ENCODE peak calls at places on chromosomes 4 and X, in six cellular contexts. E, T, I, S, A and W are unnamed samples.

GRCh38 chr4:2289311-2289954 is 27.5 kb upstream of the MXD4 start:
- DNase-seq in E (no peak), T (no peak), I (no peak), S (peak; percentile 73), A (no peak), W (no peak)

GRCh38 chr4:159434496-159435241 is 331.8 kb downstream of the RAPGEF2 start:
- DNase-seq in E (peak; percentile 94), T (no peak), I (no peak), S (no peak), A (no peak), W (no peak)

GRCh38 chrX:121802881-121803412 is 755.5 kb downstream of the GLUD2 start:
- DNase-seq in E (no peak), T (no peak), I (no peak), S (no peak), A (no peak), W (no peak)

GRCh38 chrX:47662144-47662657 is 3.2 kb upstream of the UXT start:
- DNase-seq in E (peak; percentile 80), T (no peak), I (no peak), S (no peak), A (peak; percentile 46), W (no peak)

GRCh38 chr4:150173420-150173819 is 95.2 kb downstream of the DCLK2 start:
- DNase-seq in E (no peak), T (no peak), I (no peak), S (no peak), A (no peak), W (no peak)

GRCh38 chr4:38621831-38622230 is 42.2 kb upstream of the KLF3 start:
- DNase-seq in E (peak; percentile 57), T (no peak), I (no peak), S (no peak), A (no peak), W (no peak)

GRCh38 chrX:40154229-40154852 is 56.6 kb upstream of the BCOR start:
- DNase-seq in E (no peak), T (peak; percentile 23), I (no peak), S (no peak), A (no peak), W (no peak)

GRCh38 chr4:140094701-140095420 is 59.1 kb downstream of the MAML3 start:
- DNase-seq in E (no peak), T (peak; percentile 50), I (no peak), S (peak; percentile 91), A (no peak), W (no peak)

GRCh38 chrX:17888421-17888820 is 27.3 kb upstream of the RAI2 start:
- DNase-seq in E (no peak), T (no peak), I (no peak), S (no peak), A (no peak), W (no peak)

GRCh38 chrX:9494806-9495205 is 29.9 kb downstream of the TBL1X start:
- DNase-seq in E (no peak), T (no peak), I (no peak), S (no peak), A (no peak), W (no peak)

GRCh38 chrX:2463973-2464676 is 36.7 kb downstream of the DHRSX start:
- DNase-seq in E (no peak), T (no peak), I (no peak), S (no peak), A (no peak), W (no peak)

GRCh38 chrX:119541188-119541587 is 24.0 kb downstream of the STEEP1 start:
- DNase-seq in E (peak; percentile 75), T (no peak), I (no peak), S (no peak), A (no peak), W (no peak)

GRCh38 chrX:134459683-134460004 is 321 bp upstream of the HPRT1 start:
- DNase-seq in E (no peak), T (peak; percentile 2), I (no peak), S (no peak), A (no peak), W (no peak)

GRCh38 chr4:101367201-101367600 is 19.9 kb upstream of the PPP3CA start:
- DNase-seq in E (peak; percentile 90), T (no peak), I (no peak), S (no peak), A (no peak), W (no peak)

GRCh38 chr4:169931996-169932395 is 94.2 kb downstream of the MFAP3L start:
- DNase-seq in E (no peak), T (no peak), I (no peak), S (no peak), A (no peak), W (no peak)

GRCh38 chr4:7421356-7422097 is 13.2 kb downstream of the PSAPL1 start:
- DNase-seq in E (no peak), T (no peak), I (no peak), S (peak; percentile 34), A (peak; percentile 81), W (no peak)

DNA sequence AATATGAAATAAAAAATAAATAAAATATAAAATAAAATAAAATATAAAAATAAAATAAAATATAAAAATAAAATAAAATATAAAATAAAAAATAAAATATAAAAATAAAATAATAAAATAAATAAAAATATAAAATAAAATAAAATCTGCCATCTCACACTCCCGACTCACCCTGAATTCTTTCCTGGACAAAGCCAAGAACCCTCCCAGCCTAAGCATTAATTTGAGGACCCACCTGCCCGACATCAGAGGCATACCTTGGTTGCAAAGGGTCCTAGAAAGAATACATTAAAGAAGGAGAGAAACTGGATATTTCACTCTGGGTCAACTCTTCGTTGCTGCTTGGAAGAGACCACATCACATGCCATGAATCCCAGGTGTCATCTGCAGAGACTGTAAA is 138.3 kb downstream of the CRLF2 start:
- DNase-seq in E (no peak), T (no peak), I (no peak), S (no peak), A (no peak), W (no peak)
- TF ChIP-seq CTCF in E (no peak), T (no peak), I (no peak), S (no peak), A (no peak), W (no peak)

DNA sequence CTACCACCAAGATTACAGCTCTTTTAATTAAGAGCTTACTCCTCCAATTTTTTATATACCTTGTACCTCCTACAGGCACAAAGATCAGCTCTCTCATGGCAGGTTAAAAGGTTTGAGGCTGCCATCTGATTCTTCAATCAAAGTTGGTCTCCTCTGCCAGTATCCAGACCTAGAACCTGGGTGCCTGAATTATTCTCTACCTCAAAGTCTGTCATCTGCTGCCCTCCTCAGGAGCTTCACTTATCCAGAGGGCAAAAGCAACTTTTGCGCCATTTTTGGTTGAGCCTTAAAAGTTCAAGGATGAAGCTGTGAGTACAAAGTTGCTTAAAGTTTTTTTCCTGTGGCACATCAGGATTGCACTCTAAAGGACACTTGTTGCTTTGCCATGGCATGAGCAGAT is 343.7 kb upstream of the PPP1R2C start:
- DNase-seq in E (peak; percentile 11), T (no peak), I (peak; percentile 8), S (no peak), A (no peak), W (no peak)
- TF ChIP-seq CTCF in E (peak; percentile 15), T (no peak), I (no peak), S (no peak), A (no peak), W (no peak)

GRCh38 chr4:123127218-123127617 is 204.8 kb upstream of the NUDT6 start:
- DNase-seq in E (peak; percentile 42), T (no peak), I (no peak), S (no peak), A (no peak), W (no peak)
- TF ChIP-seq CTCF in E (no peak), T (peak; percentile 40), I (no peak), S (no peak), A (peak; percentile 63), W (no peak)

GRCh38 chrX:110418220-110418856 is 59.7 kb downstream of the RTL9 start:
- DNase-seq in E (peak; percentile 53), T (peak; percentile 10), I (no peak), S (no peak), A (no peak), W (no peak)

GRCh38 chrX:110421499-110422455 is 63.1 kb downstream of the RTL9 start:
- DNase-seq in E (peak; percentile 42), T (no peak), I (no peak), S (no peak), A (no peak), W (no peak)

GRCh38 chrX:110418857-110419249 is 60.2 kb downstream of the RTL9 start:
- DNase-seq in E (peak; percentile 53), T (no peak), I (no peak), S (no peak), A (no peak), W (no peak)

GRCh38 chrX:110417128-110417527 is 58.5 kb downstream of the RTL9 start:
- DNase-seq in E (no peak), T (no peak), I (no peak), S (no peak), A (no peak), W (no peak)

DNA sequence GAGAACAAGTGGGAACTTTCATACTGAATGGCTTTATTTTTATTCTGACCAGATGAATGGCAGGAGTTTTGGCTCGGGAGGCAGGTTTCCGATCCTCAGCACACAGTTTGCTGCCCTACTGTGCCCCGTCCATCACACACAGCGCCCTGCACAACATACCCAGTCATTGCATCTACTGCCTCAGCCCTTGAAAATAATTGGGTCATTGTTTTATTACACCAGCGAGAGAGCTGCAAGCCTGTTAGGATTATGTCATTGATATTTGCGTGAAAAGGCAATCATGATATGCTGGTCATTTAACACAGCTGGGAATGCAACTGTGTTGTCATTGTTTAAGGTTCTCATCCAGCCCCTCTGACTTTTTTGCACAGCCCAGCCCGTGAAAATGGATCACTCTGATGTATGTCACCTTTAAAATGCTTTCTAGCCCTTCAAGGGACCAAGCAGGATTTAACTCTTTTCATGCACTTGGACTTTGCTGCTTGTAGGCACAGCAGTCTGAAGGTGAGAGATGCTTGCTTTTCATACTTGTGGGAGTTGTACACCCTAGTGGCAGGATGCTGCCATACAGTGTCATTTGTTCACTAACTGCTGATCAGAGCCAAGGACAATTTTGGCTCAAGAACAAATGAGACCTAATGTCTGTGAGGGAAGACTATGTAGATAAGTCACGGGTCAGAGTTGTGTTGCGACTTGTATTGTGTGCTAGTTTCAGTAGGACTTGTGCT is 62.3 kb downstream of the RTL9 start:
- DNase-seq in E (no peak), T (peak; percentile 5), I (peak; percentile 18), S (no peak), A (no peak), W (peak; percentile 22)
- TF ChIP-seq CTCF in E (peak; percentile 28), T (peak; percentile 50), I (peak; percentile 26), S (no peak), A (peak; percentile 24), W (no peak)

DNA sequence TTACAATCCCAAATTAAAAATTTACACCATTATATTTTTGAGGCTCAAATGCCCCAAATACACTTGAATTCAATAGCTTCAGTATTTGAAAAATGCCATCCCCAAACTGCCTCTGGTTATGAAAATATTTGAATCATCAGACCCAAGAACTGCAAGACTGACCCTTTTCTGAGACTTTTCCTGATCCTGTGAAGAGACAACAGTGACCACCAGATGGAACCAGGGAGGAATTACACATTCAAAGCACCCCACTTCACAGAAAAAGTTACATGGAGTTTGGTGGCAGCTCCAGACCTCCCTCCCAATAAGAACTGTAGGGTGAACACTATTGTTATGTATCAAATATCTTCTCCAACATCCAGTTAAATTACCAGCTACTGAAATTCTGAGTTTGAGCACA is 44.0 kb upstream of the SCD5 start:
- DNase-seq in E (no peak), T (no peak), I (no peak), S (no peak), A (no peak), W (no peak)
- TF ChIP-seq CTCF in E (no peak), T (no peak), I (no peak), S (no peak), A (peak; percentile 46), W (no peak)